ENCODE peak calls at places on chromosomes 12 and 14, in five cellular contexts. Z, E, K, B and C are unnamed samples.

GRCh38 chr12:10395390-10395998 is 5.7 kb upstream of the KLRK1 start:
- DNase-seq in Z (peak; percentile 56), E (no peak), K (no peak), B (peak; percentile 35), C (peak; percentile 36)

GRCh38 chr14:105060751-105061427 is 4.3 kb downstream of the GPR132 start:
- DNase-seq in Z (no peak), E (no peak), K (peak; percentile 75), B (no peak), C (no peak)

GRCh38 chr12:45357547-45358417 is 141.9 kb downstream of the ANO6 start:
- DNase-seq in Z (no peak), E (no peak), K (no peak), B (no peak), C (no peak)

GRCh38 chr14:52318057-52318456 is 3.9 kb downstream of the PTGER2 start:
- DNase-seq in Z (no peak), E (no peak), K (no peak), B (no peak), C (no peak)

GRCh38 chr14:104604461-104605449 is at the start of gene TMEM179:
- DNase-seq in Z (no peak), E (no peak), K (no peak), B (no peak), C (peak; percentile 53)

GRCh38 chr14:50910495-50911420 is 33.5 kb downstream of the PYGL start:
- DNase-seq in Z (no peak), E (no peak), K (no peak), B (no peak), C (no peak)

GRCh38 chr12:32836710-32837109 is 59.9 kb downstream of the PKP2 start:
- DNase-seq in Z (no peak), E (no peak), K (no peak), B (no peak), C (no peak)

GRCh38 chr12:90826031-90826430 is 128.9 kb downstream of the CCER1 start:
- DNase-seq in Z (no peak), E (no peak), K (no peak), B (no peak), C (no peak)

GRCh38 chr14:31505411-31505810 is 17.6 kb upstream of the GPR33 start:
- DNase-seq in Z (no peak), E (no peak), K (no peak), B (no peak), C (no peak)

GRCh38 chr12:92673756-92674155 is 29.0 kb upstream of the PLEKHG7 start:
- DNase-seq in Z (no peak), E (no peak), K (no peak), B (no peak), C (no peak)

GRCh38 chr12:4275869-4276253 is 2.3 kb downstream of the CCND2 start:
- DNase-seq in Z (no peak), E (no peak), K (no peak), B (no peak), C (no peak)

GRCh38 chr12:30908389-30909087 is 18.0 kb upstream of the TSPAN11 start:
- DNase-seq in Z (peak; percentile 95), E (no peak), K (no peak), B (no peak), C (no peak)

GRCh38 chr12:4089147-4089606 is 184.4 kb upstream of the CCND2 start:
- DNase-seq in Z (no peak), E (no peak), K (no peak), B (no peak), C (no peak)

GRCh38 chr14:33916663-33917565 is 34.0 kb downstream of the EGLN3 start:
- DNase-seq in Z (no peak), E (no peak), K (no peak), B (no peak), C (no peak)

GRCh38 chr12:99752740-99753139 is 105.2 kb downstream of the GARIN6 start:
- DNase-seq in Z (no peak), E (no peak), K (no peak), B (peak; percentile 28), C (no peak)

GRCh38 chr12:26149963-26150362 is 25.1 kb upstream of the BHLHE41 start:
- DNase-seq in Z (no peak), E (no peak), K (no peak), B (no peak), C (no peak)

GRCh38 chr14:89900822-89901221 is 53.7 kb downstream of the EFCAB11 start:
- DNase-seq in Z (no peak), E (no peak), K (no peak), B (no peak), C (no peak)

GRCh38 chr12:52037248-52037861 is 13.9 kb upstream of the NR4A1 start:
- DNase-seq in Z (no peak), E (no peak), K (peak; percentile 76), B (no peak), C (no peak)

GRCh38 chr12:95601626-95602025 is 50.4 kb upstream of the USP44 start:
- DNase-seq in Z (no peak), E (no peak), K (no peak), B (no peak), C (no peak)

GRCh38 chr14:90797919-90798318 is 18.3 kb downstream of the TTC7B start:
- DNase-seq in Z (no peak), E (no peak), K (no peak), B (peak; percentile 74), C (no peak)

GRCh38 chr12:105978686-105979085 is 160.1 kb downstream of the NUAK1 start:
- DNase-seq in Z (no peak), E (no peak), K (no peak), B (no peak), C (no peak)

DNA sequence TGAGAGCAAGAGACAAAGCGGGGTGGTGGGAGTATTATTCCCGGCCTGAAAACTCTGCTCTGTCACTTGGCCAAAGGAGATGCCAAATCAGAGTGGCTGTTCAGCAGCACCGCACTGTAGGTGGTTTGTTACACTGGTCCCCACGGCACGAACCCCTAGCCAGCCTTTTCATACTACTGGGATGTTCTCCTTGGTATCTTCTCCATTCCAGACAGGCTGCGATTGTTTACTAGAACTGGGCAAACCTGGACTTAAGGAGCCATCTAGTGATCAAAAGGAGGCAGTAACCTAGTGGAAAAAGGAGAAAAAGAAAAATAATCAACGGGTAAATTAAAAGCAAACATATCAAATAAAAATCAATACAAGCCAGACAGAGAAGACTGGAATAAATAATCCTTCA is 58.9 kb upstream of the TMTC2 start:
- DNase-seq in Z (no peak), E (no peak), K (no peak), B (no peak), C (peak; percentile 29)
- TF ChIP-seq CTCF in Z (peak; percentile 63), E (no peak), K (peak; percentile 24), B (peak; percentile 46), C (peak; percentile 40)

DNA sequence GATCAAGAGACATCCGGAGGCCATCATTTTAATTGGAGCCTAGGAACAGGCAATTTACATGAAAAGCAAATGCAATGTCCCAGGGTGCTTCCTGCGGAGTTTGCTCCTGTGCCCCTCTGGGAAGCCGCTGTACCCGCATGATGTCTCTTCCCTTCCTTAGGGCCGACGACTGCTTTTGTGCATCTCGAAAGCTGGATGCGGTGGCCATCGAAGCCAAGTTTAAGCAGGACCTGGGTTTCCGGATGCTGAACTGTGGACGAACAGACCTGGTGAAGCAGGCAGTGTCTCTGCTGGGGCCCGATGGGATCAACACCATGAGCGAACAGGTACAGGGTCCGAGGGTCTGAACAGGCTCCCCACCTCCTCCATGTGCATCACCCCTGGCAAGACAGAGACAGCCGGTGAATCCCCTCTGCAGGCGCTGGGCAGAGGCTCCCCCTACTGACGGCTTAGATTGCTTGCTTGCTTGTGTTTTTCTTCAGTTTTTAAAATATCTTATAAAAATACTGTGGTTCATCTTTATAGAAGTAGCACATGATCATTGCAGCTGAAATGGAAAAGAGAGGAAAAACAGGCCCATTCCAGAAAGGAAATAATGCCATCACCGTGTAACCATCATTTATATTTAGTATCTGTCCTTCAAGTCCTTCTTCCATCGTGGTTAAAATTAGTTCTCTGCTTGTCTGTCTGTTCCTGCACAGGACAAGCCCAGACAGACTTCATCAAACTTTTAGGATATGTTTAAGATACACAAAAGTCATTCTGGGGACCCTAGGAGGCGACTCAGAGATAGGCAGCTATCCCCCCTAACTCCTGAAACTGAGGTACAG is 75.4 kb upstream of the PWP1 start:
- DNase-seq in Z (peak; percentile 18), E (no peak), K (no peak), B (no peak), C (peak; percentile 43)
- TF ChIP-seq CTCF in Z (peak; percentile 85), E (peak; percentile 16), K (peak; percentile 40), B (peak; percentile 59), C (peak; percentile 32)

DNA sequence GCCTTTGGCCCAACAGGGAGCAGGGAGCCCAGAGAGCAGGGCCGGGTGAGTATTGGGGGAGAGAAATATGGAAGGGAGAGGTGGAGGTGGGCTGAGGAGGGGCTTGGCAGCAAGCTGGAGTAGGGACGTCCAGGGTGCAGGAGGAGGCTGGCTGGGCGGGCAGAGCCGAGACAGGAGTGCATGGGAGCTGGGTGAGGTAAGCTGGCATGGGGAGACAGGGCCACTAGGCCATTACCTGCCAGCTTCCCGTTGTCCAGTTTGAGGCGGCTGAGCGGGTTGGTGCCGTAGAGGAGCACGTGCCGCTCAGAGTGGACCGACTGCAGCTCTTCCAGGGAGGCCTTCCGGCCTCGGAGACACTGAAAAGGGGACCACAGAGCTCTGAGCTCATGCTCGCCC is 18.3 kb downstream of the SLC48A1 start:
- DNase-seq in Z (no peak), E (no peak), K (no peak), B (no peak), C (no peak)
- TF ChIP-seq CTCF in Z (no peak), E (no peak), K (no peak), B (no peak), C (no peak)

DNA sequence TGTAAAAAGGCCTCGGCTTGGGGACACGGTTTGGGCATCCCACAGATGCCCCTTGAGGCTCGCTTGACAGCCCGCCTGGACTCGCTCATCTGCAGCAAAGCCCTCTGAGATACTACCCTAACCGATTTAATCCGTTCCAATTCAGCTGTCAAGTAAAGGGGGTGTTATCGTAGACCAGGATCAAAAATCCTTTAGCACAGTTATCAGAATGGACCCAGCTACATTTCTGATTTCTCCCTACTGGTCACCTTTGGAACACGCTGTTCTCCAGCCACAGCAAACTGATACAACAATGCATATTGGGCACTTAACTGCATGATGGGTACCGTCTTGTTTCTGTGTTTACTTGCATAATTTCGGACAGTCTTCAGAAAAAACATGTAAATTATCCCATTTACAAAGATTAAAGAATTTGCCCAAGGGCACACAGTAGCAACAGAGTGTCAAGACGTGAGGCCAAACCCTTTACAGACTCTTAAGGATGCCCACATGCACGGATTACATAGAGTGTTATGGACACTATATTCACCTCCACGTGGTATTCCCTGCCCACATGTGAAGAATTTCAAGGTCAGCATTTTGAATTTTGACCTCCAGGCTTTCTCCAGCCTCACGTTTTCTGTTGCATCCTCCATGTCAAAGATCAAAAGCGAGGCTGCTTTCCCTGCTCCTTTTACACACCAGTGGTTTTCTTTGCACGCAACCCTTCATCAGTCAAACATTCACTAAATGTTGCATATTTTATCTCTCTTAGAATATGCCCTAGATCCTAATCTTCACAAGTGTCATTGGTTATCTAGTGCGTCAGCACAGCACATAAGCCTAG is 3.2 kb upstream of the DUSP6 start:
- DNase-seq in Z (no peak), E (no peak), K (no peak), B (no peak), C (no peak)
- TF ChIP-seq CTCF in Z (peak; percentile 4), E (no peak), K (no peak), B (peak; percentile 29), C (no peak)